ENCODE peak calls at places on chromosomes 12 and 14, in four cellular contexts. B is A549, T is HFFc6, F is endodermal cell. G is an unnamed sample.
A peak's percentile ranks its signal among the peaks of the same experiment; 100 is the strongest.

GRCh38 chr14:101405171-101405883 is 156.0 kb upstream of the DIO3 start:
- DNase-seq in F (no peak), B (no peak), T (no peak), G (no peak)

GRCh38 chr12:23550753-23551152 is 398.7 kb downstream of the SOX5 start:
- DNase-seq in B (no peak), F (no peak), T (no peak), G (no peak)

GRCh38 chr14:95057147-95057546 is 100.2 kb downstream of the DICER1 start:
- DNase-seq in F (no peak), B (no peak), T (no peak), G (no peak)

GRCh38 chr14:103724116-103724515 is 8.5 kb downstream of the ZFYVE21 start:
- DNase-seq in F (no peak), B (no peak), T (no peak), G (peak; percentile 49)

GRCh38 chr12:42792265-42792664 is 202.7 kb upstream of the PRICKLE1 start:
- DNase-seq in F (peak; percentile 56), T (no peak), B (no peak), G (no peak)

GRCh38 chr12:104352106-104352713 is 48.7 kb downstream of the EID3 start:
- DNase-seq in F (peak; percentile 38), T (no peak), B (no peak), G (no peak)

GRCh38 chr12:7142057-7142644 is 12.0 kb downstream of the CLSTN3 start:
- DNase-seq in T (peak; percentile 45), B (peak; percentile 87), F (peak; percentile 95), G (peak; percentile 81)

GRCh38 chr12:43338848-43339526 is 213.0 kb downstream of the ADAMTS20 start:
- DNase-seq in T (peak; percentile 39), B (peak; percentile 5), F (peak; percentile 82), G (peak; percentile 62)

GRCh38 chr12:25320123-25321006 is 69.6 kb upstream of the KRAS start:
- DNase-seq in T (no peak), F (no peak), B (no peak), G (no peak)

GRCh38 chr12:88113871-88114270 is 28.0 kb downstream of the CEP290 start:
- DNase-seq in F (no peak), B (no peak), T (peak; percentile 62), G (peak; percentile 5)

G was measured in AG08395.